ENCODE peak calls at places on chromosomes 11 and 22, in seven cellular contexts. W is SJSA1; Q is Kasumi-1; O is central memory CD8-positive, alpha-beta T cell; J is neuronal stem cell; P is NCI-H69; R is T1000. B is an unnamed sample.

GRCh38 chr11:47716692-47717091 is 1.5 kb upstream of the AGBL2 start:
- DNase-seq in W (no peak), R (no peak), O (no peak), J (no peak), Q (no peak), P (peak; percentile 19), B (no peak)

GRCh38 chr11:110087820-110088534 is 5.2 kb upstream of the ZC3H12C start:
- DNase-seq in J (no peak), Q (no peak), P (no peak), O (no peak), W (peak; percentile 28), R (no peak), B (no peak)

GRCh38 chr11:3861698-3862097 is 6.2 kb downstream of the STIM1 start:
- DNase-seq in R (no peak), Q (peak; percentile 90), J (no peak), P (no peak), W (no peak), O (no peak), B (no peak)

GRCh38 chr11:73393479-73394415 is 17.5 kb downstream of the RELT start:
- DNase-seq in W (peak; percentile 48), P (peak; percentile 81), O (peak; percentile 50), Q (peak; percentile 77), J (peak; percentile 63), R (peak; percentile 38), B (no peak)

GRCh38 chr11:119461250-119461963 is 38.4 kb upstream of the THY1 start:
- DNase-seq in W (no peak), J (no peak), R (no peak), Q (no peak), P (peak; percentile 40), O (no peak), B (no peak)

GRCh38 chr11:2233693-2234455 is 36.5 kb downstream of the ASCL2 start:
- DNase-seq in W (no peak), O (no peak), R (no peak), J (no peak), Q (no peak), P (no peak), B (no peak)

GRCh38 chr22:42919199-42919598 is 62.1 kb upstream of the ARFGAP3 start:
- DNase-seq in J (no peak), W (peak; percentile 84), O (no peak), Q (peak; percentile 51), R (no peak), P (peak; percentile 28), B (no peak)

GRCh38 chr11:28089378-28089777 is 18.6 kb downstream of the KIF18A start:
- DNase-seq in P (no peak), Q (no peak), W (no peak), O (no peak), R (no peak), J (no peak), B (no peak)

GRCh38 chr11:16945671-16946469 is 68.3 kb downstream of the PLEKHA7 start:
- DNase-seq in J (peak; percentile 35), O (no peak), P (peak; percentile 79), W (peak; percentile 48), R (peak; percentile 12), Q (peak; percentile 77), B (no peak)

GRCh38 chr11:20448838-20449237 is 61.3 kb downstream of the PRMT3 start:
- DNase-seq in R (no peak), P (peak; percentile 34), Q (no peak), O (no peak), W (no peak), J (no peak), B (no peak)

GRCh38 chr11:125141178-125141577 is 23.4 kb upstream of the PKNOX2 start:
- DNase-seq in J (no peak), P (no peak), O (no peak), Q (no peak), R (no peak), W (no peak), B (no peak)

GRCh38 chr11:44899959-44900358 is 50.7 kb downstream of the TP53I11 start:
- DNase-seq in Q (no peak), O (no peak), P (no peak), W (peak; percentile 35), J (no peak), R (no peak), B (no peak)

GRCh38 chr22:50578776-50579310 is 616 bp upstream of the CPT1B start:
- DNase-seq in W (no peak), P (no peak), O (no peak), J (no peak), Q (no peak), R (no peak), B (no peak)

GRCh38 chr11:123482225-123482624 is 52.2 kb downstream of the GRAMD1B start:
- DNase-seq in Q (no peak), P (no peak), J (no peak), W (no peak), O (no peak), R (no peak), B (no peak)

GRCh38 chr11:12706531-12707499 is 32.6 kb downstream of the TEAD1 start:
- DNase-seq in R (no peak), J (no peak), Q (no peak), P (peak; percentile 94), W (peak; percentile 32), O (no peak), B (no peak)

GRCh38 chr11:93817426-93818348 is 32.7 kb downstream of the VSTM5 start:
- DNase-seq in P (peak; percentile 52), R (no peak), O (no peak), Q (no peak), J (no peak), W (no peak), B (no peak)

GRCh38 chr11:69746780-69747742 is 28.1 kb downstream of the FGF4 start:
- DNase-seq in Q (no peak), R (no peak), O (no peak), P (no peak), W (no peak), J (no peak), B (no peak)

GRCh38 chr11:113884361-113884836 is 9.0 kb upstream of the USP28 start:
- DNase-seq in J (no peak), W (no peak), Q (no peak), P (no peak), O (no peak), R (no peak), B (no peak)

GRCh38 chr22:44723801-44724200 is 21.8 kb downstream of the PRR5 start:
- DNase-seq in Q (no peak), O (no peak), J (no peak), W (no peak), R (no peak), P (no peak), B (no peak)

GRCh38 chr11:79400717-79401330 is 40.0 kb downstream of the TENM4 start:
- DNase-seq in O (no peak), J (peak; percentile 17), R (no peak), Q (peak; percentile 29), P (peak; percentile 68), W (no peak), B (no peak)

GRCh38 chr11:123475478-123475877 is 45.4 kb downstream of the GRAMD1B start:
- DNase-seq in J (peak; percentile 42), P (peak; percentile 76), W (no peak), Q (no peak), O (no peak), R (no peak), B (no peak)

GRCh38 chr22:46088541-46089311 is 61.6 kb upstream of the PPARA start:
- DNase-seq in R (no peak), P (no peak), J (no peak), W (peak; percentile 45), Q (no peak), O (no peak), B (no peak)

GRCh38 chr11:69499216-69499945 is 17.9 kb downstream of the LINC01488 start:
- DNase-seq in J (no peak), R (no peak), W (no peak), P (no peak), O (no peak), Q (no peak), B (no peak)

GRCh38 chr22:46397951-46398350 is 62.4 kb downstream of the TRMU start:
- DNase-seq in Q (no peak), O (no peak), J (no peak), R (no peak), W (no peak), P (no peak), B (no peak)

GRCh38 chr11:15307600-15307999 is 192.9 kb downstream of the INSC start:
- DNase-seq in W (no peak), P (peak; percentile 86), R (no peak), Q (no peak), O (no peak), J (no peak), B (no peak)

GRCh38 chr11:391117-392017 is 2.6 kb upstream of the PKP3 start:
- DNase-seq in P (no peak), Q (no peak), R (no peak), W (no peak), O (no peak), J (no peak), B (no peak)

GRCh38 chr22:48980918-48981317 is 846.8 kb downstream of the BRD1 start:
- DNase-seq in J (no peak), Q (no peak), O (no peak), P (no peak), R (no peak), W (no peak), B (no peak)

GRCh38 chr11:122634507-122634906 is 21.0 kb upstream of the UBASH3B start:
- DNase-seq in W (no peak), R (no peak), O (no peak), Q (peak; percentile 5), P (peak; percentile 46), J (no peak), B (no peak)

B was measured in thoracic aorta.